ENCODE peak calls at places on chromosome 15, in eight cellular contexts. Q, A, B, V, X, E, K and G are unnamed samples.

GRCh38 chr15:37058316-37058985 is 41.9 kb downstream of the MEIS2 start:
- DNase-seq in K (peak; percentile 75), X (no peak), Q (no peak), B (peak; percentile 54), E (no peak), A (no peak), V (no peak), G (no peak)

GRCh38 chr15:31024330-31024729 is 32.9 kb upstream of the MTMR10 start:
- DNase-seq in V (no peak), K (peak; percentile 94), B (peak; percentile 36), Q (peak; percentile 78), A (no peak), X (no peak), E (peak; percentile 92), G (peak; percentile 98)

GRCh38 chr15:68806220-68807105 is 14.2 kb downstream of the ANP32A start:
- DNase-seq in V (peak; percentile 8), E (no peak), B (no peak), Q (no peak), K (no peak), X (peak; percentile 54), A (no peak), G (no peak)

GRCh38 chr15:69753867-69754266 is 301.2 kb downstream of the RPLP1 start:
- DNase-seq in B (no peak), A (no peak), E (no peak), K (no peak), V (no peak), X (no peak), Q (no peak), G (no peak)

GRCh38 chr15:51260262-51260661 is 78.1 kb downstream of the CYP19A1 start:
- DNase-seq in Q (peak; percentile 88), B (no peak), X (no peak), E (no peak), A (no peak), K (no peak), V (no peak), G (no peak)

GRCh38 chr15:52408823-52409222 is 113.2 kb upstream of the MYO5C start:
- DNase-seq in Q (no peak), B (no peak), E (no peak), V (no peak), X (no peak), K (no peak), A (peak; percentile 84), G (no peak)

GRCh38 chr15:61159901-61160300 is 69.2 kb downstream of the RORA start:
- DNase-seq in V (no peak), Q (no peak), X (no peak), A (no peak), K (no peak), B (no peak), E (no peak), G (no peak)

GRCh38 chr15:22887157-22887951 is 48.9 kb downstream of the NIPA2 start:
- DNase-seq in V (no peak), A (no peak), E (peak; percentile 36), X (peak; percentile 39), B (no peak), K (peak; percentile 69), Q (peak; percentile 87), G (no peak)

DNA sequence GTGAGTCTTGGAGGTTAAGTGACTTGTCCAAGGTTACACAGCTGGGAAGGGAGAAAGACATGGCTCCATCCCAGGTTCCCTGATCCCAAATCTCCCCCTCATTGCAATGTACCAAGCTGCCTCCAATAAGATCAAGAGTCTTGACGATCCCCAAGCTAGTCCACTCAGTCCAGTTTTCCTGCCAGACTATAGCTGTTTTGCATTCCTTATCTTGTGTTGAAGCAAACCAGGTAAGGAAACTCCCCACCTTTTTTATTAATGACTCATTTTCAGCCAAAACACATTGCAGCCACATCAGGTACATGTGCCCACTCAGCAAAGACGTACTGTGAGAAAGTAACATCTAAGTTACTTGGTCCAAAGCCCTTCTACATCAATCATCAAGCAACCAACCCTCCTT is 41.9 kb downstream of the LIPC start:
- DNase-seq in X (no peak), V (no peak), B (no peak), Q (peak; percentile 75), A (no peak), K (peak; percentile 91), E (peak; percentile 51), G (peak; percentile 65)
- H3K4me3 ChIP-seq in X (no peak overlapping the region), V (no peak overlapping the region), B (no peak overlapping the region), Q (no peak overlapping the region), A (no peak overlapping the region), K (no peak overlapping the region), E (no peak overlapping the region), G (no peak overlapping the region)

DNA sequence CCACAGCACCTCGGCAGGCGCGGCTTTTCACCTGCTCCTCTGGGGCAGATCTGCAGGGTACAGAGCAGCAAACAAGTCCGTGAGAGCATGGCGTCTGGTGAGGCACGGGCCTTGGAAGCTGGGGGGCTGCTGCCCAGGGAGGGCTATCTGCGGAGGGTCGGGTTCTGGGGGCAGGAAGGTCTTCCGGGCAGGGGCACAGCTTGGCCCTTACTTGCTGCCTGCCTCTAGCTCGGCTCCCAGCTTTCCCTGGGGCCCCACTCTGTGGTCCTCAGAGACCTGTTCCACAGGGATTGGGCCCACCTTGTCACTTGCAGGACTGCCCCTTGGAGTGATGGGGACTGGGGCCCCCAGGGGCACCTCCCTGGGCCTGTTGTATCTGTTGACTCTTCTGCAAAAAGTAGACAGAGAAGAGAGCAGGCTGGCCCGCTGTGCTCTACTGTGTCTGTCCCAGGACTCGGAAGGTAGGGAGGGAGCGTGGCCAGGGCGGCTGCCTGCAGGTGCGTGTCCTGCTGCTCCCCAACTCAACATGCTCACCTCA is 84.1 kb downstream of the TBC1D2B start:
- DNase-seq in Q (no peak), B (no peak), K (no peak), A (no peak), E (no peak), X (no peak), V (no peak), G (no peak)
- H3K4me3 ChIP-seq in Q (no peak overlapping the region), B (no peak overlapping the region), K (no peak overlapping the region), A (no peak overlapping the region), E (no peak overlapping the region), X (no peak overlapping the region), V (no peak overlapping the region), G (no peak overlapping the region)

GRCh38 chr15:81071705-81072104 is 62.4 kb upstream of the CFAP161 start:
- DNase-seq in V (no peak), A (no peak), Q (no peak), K (no peak), X (no peak), E (no peak), B (no peak), G (no peak)
- H3K4me3 ChIP-seq in V (no peak overlapping the region), A (no peak overlapping the region), Q (no peak overlapping the region), K (no peak overlapping the region), X (no peak overlapping the region), E (no peak overlapping the region), B (no peak overlapping the region), G (no peak overlapping the region)

GRCh38 chr15:74643368-74644204 is 27.9 kb downstream of the CLK3 start:
- DNase-seq in K (no peak), X (no peak), Q (no peak), B (no peak), E (no peak), A (no peak), V (no peak), G (no peak)

GRCh38 chr15:74642724-74643367 is 27.2 kb downstream of the CLK3 start:
- DNase-seq in B (no peak), K (peak; percentile 66), Q (peak; percentile 63), X (no peak), A (no peak), V (no peak), E (no peak), G (peak; percentile 32)

GRCh38 chr15:74653426-74654082 is 37.9 kb downstream of the CLK3 start:
- DNase-seq in B (no peak), Q (peak; percentile 79), X (no peak), K (peak; percentile 55), A (no peak), V (no peak), E (no peak), G (peak; percentile 72)

GRCh38 chr15:74651251-74651741 is 35.7 kb downstream of the CLK3 start:
- DNase-seq in X (no peak), B (no peak), V (no peak), K (no peak), Q (peak; percentile 37), A (no peak), E (no peak), G (peak; percentile 65)

DNA sequence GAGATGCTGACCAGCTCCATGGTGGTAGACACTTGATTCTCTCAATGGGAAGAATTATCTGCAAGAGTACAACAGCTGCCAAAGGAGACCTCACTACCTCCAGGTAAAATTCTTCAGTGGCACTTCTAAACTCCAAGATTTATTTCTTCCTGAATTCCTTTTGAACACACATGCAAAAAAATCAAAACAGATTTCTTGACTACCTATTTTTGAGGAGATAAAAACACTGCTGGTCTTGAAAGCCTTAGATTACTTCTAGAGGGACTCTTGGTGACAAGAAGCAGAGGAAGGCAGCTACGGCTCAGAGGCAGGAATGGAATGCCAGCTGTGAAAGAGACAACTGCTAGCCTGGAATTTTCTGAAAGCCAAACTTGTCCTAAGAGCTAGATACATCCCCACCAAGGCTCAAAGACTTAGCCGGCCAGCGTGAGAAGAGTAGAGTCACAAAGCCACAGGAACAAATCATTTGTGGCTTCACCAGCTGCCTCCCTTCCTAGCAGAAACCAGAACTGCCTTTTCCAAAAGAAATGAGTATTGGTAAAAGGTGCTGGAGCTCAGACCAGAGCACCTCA is 32.5 kb downstream of the CLK3 start:
- DNase-seq in B (no peak), X (no peak), K (no peak), A (no peak), Q (no peak), V (no peak), E (no peak), G (no peak)
- H3K4me3 ChIP-seq in B (no peak overlapping the region), X (no peak overlapping the region), K (no peak overlapping the region), A (no peak overlapping the region), Q (no peak overlapping the region), V (no peak overlapping the region), E (no peak overlapping the region), G (no peak overlapping the region)

GRCh38 chr15:91023720-91024119 is 1.3 kb upstream of the VPS33B start:
- DNase-seq in Q (no peak), V (no peak), A (no peak), B (no peak), K (no peak), X (no peak), E (no peak), G (no peak)
- H3K4me3 ChIP-seq in Q (no peak overlapping the region), V (no peak overlapping the region), A (no peak overlapping the region), B (no peak overlapping the region), K (no peak overlapping the region), X (no peak overlapping the region), E (no peak overlapping the region), G (no peak overlapping the region)

GRCh38 chr15:83362706-83363105 is 78.2 kb upstream of the BNC1 start:
- DNase-seq in V (no peak), B (no peak), Q (no peak), A (no peak), X (no peak), K (no peak), E (no peak), G (no peak)

GRCh38 chr15:83364541-83364940 is 80.1 kb upstream of the BNC1 start:
- DNase-seq in X (no peak), A (no peak), K (no peak), Q (no peak), E (no peak), B (no peak), V (no peak), G (no peak)

GRCh38 chr15:83356516-83357399 is 72.3 kb upstream of the BNC1 start:
- DNase-seq in B (no peak), Q (no peak), K (no peak), X (no peak), V (no peak), A (no peak), E (no peak), G (no peak)

GRCh38 chr15:83358972-83359564 is 74.6 kb upstream of the BNC1 start:
- DNase-seq in E (no peak), A (no peak), X (no peak), V (no peak), K (no peak), Q (no peak), B (no peak), G (no peak)
- H3K4me3 ChIP-seq in E (no peak overlapping the region), A (no peak overlapping the region), X (no peak overlapping the region), V (no peak overlapping the region), K (no peak overlapping the region), Q (no peak overlapping the region), B (no peak overlapping the region), G (no peak overlapping the region)